ENCODE peak calls at places on chromosomes 12 and 14, in ten cellular contexts. Y, T, A, D, H, F, Q, E, X and W are unnamed samples.

GRCh38 chr12:83067981-83068380 is 381.3 kb downstream of the TMTC2 start:
- DNase-seq in A (no peak), T (no peak), Q (no peak), E (no peak), F (no peak), H (no peak), Y (no peak), D (no peak), X (no peak), W (no peak)

GRCh38 chr14:93703941-93704340 is 84.3 kb downstream of the PRIMA1 start:
- DNase-seq in A (no peak), T (no peak), E (no peak), Y (no peak), F (no peak), D (no peak), X (no peak), Q (no peak), H (no peak), W (no peak)

GRCh38 chr12:105671720-105672119 is 341.2 kb downstream of the C12orf75 start:
- DNase-seq in X (no peak), Y (no peak), F (no peak), H (no peak), Q (no peak), D (no peak), A (no peak), E (no peak), T (no peak), W (no peak)

GRCh38 chr14:99564903-99565259 is 39.1 kb downstream of the CCDC85C start:
- DNase-seq in E (no peak), H (no peak), X (no peak), D (no peak), Y (no peak), Q (no peak), T (no peak), A (no peak), F (no peak), W (no peak)

GRCh38 chr12:85781751-85782150 is 54.5 kb downstream of the RASSF9 start:
- DNase-seq in H (no peak), Y (no peak), A (no peak), T (no peak), E (no peak), F (no peak), D (no peak), X (no peak), Q (no peak), W (no peak)

GRCh38 chr14:101130861-101131260 is 227.3 kb upstream of the RTL1 start:
- DNase-seq in Y (no peak), Q (peak), E (no peak), D (no peak), A (no peak), H (no peak), F (no peak), T (no peak), X (peak), W (no peak)

GRCh38 chr12:80714055-80714454 is 2.7 kb upstream of the MYF5 start:
- DNase-seq in D (no peak), A (no peak), X (no peak), E (no peak), H (no peak), F (peak), Q (no peak), Y (no peak), T (no peak), W (no peak)

GRCh38 chr12:94074970-94075695 is 73.2 kb upstream of the PLXNC1 start:
- DNase-seq in X (peak), T (peak), Y (peak), D (peak), Q (no peak), F (peak), H (peak), A (no peak), E (peak), W (peak)

GRCh38 chr12:108526482-108527234 is 11.6 kb downstream of the FICD start:
- DNase-seq in E (no peak), D (no peak), Q (no peak), Y (no peak), H (no peak), A (no peak), F (no peak), T (no peak), X (no peak), W (no peak)

GRCh38 chr14:70064111-70064885 is 124.5 kb downstream of the SLC8A3 start:
- DNase-seq in A (no peak), X (no peak), Q (no peak), T (no peak), H (no peak), D (no peak), E (no peak), Y (no peak), F (no peak), W (no peak)

GRCh38 chr14:66244834-66245233 is 241.3 kb upstream of the CCDC196 start:
- DNase-seq in H (no peak), E (no peak), X (no peak), T (no peak), A (no peak), Q (no peak), Y (no peak), F (no peak), D (no peak), W (no peak)

GRCh38 chr12:113684053-113684907 is 212.6 kb upstream of the LHX5 start:
- DNase-seq in F (no peak), E (no peak), X (no peak), H (no peak), Q (no peak), Y (no peak), T (peak), A (no peak), D (no peak), W (no peak)

GRCh38 chr12:30643366-30643765 is 52.3 kb downstream of the IPO8 start:
- DNase-seq in D (no peak), T (peak), X (no peak), F (no peak), H (no peak), Y (no peak), Q (no peak), A (no peak), E (no peak), W (no peak)

GRCh38 chr14:92586001-92586947 is 72.7 kb downstream of the RIN3 start:
- DNase-seq in E (no peak), D (no peak), Q (no peak), Y (peak), T (peak), F (no peak), X (no peak), H (no peak), A (no peak), W (peak)

GRCh38 chr14:23984891-23985607 is 3.7 kb upstream of the DHRS4L2 start:
- DNase-seq in H (no peak), X (no peak), F (no peak), Y (no peak), T (peak), Q (no peak), E (no peak), A (no peak), D (no peak), W (no peak)

GRCh38 chr14:36655963-36656768 is 5.5 kb upstream of the PAX9 start:
- DNase-seq in F (peak), H (no peak), A (no peak), T (peak), X (no peak), Q (peak), D (peak), Y (no peak), E (peak), W (peak)

GRCh38 chr12:68267892-68268396 is 14.5 kb upstream of the IL22 start:
- DNase-seq in Q (no peak), F (no peak), E (no peak), Y (no peak), H (no peak), D (no peak), A (no peak), X (no peak), T (peak), W (no peak)

GRCh38 chr12:56220611-56221232 is 1.0 kb downstream of the RNF41 start:
- DNase-seq in E (no peak), D (no peak), T (peak), F (no peak), Q (no peak), X (peak), H (no peak), Y (peak), A (no peak), W (no peak)

GRCh38 chr12:13173537-13173936 is 23.0 kb upstream of the EMP1 start:
- DNase-seq in T (peak), A (no peak), F (no peak), X (peak), E (no peak), D (peak), H (peak), Q (no peak), Y (peak), W (peak)

GRCh38 chr14:54877015-54877702 is 25.5 kb downstream of the GCH1 start:
- DNase-seq in T (no peak), X (no peak), Q (no peak), D (no peak), Y (no peak), E (no peak), F (no peak), A (no peak), H (no peak), W (no peak)

GRCh38 chr14:65054471-65055085 is 47.7 kb downstream of the MAX start:
- DNase-seq in H (peak), D (no peak), E (no peak), Q (no peak), Y (peak), T (no peak), F (no peak), A (no peak), X (no peak), W (peak)

GRCh38 chr12:31650927-31651326 is 8.6 kb upstream of the ETFBKMT start:
- DNase-seq in Y (peak), F (no peak), E (no peak), T (no peak), A (no peak), X (no peak), Q (no peak), D (peak), H (no peak), W (no peak)

GRCh38 chr12:41604830-41605229 is 416.7 kb downstream of the PDZRN4 start:
- DNase-seq in A (no peak), D (no peak), T (no peak), X (no peak), F (no peak), Q (no peak), H (no peak), E (no peak), Y (peak), W (no peak)

GRCh38 chr12:124732275-124733075 is 131.2 kb downstream of the SCARB1 start:
- DNase-seq in E (no peak), H (no peak), X (no peak), D (no peak), A (no peak), T (no peak), F (peak), Y (no peak), Q (no peak), W (peak)

GRCh38 chr14:100329233-100330006 is 6.3 kb downstream of the SLC25A47 start:
- DNase-seq in D (no peak), Y (no peak), H (no peak), Q (no peak), E (no peak), A (no peak), F (no peak), T (no peak), X (no peak), W (peak)

GRCh38 chr12:80116735-80117134 is 17.4 kb downstream of the OTOGL start:
- DNase-seq in D (no peak), A (no peak), X (no peak), F (no peak), H (no peak), Y (no peak), T (peak), E (no peak), Q (no peak), W (no peak)

GRCh38 chr14:63006515-63006914 is 38.7 kb downstream of the KCNH5 start:
- DNase-seq in D (no peak), A (no peak), T (no peak), H (no peak), X (no peak), Y (no peak), Q (no peak), E (no peak), F (no peak), W (no peak)

GRCh38 chr12:28611115-28611435 is 420.8 kb downstream of the CCDC91 start:
- DNase-seq in H (no peak), Y (no peak), Q (no peak), F (no peak), E (no peak), A (no peak), T (peak), X (no peak), D (no peak), W (no peak)

GRCh38 chr14:77442196-77442595 is 15.2 kb downstream of the VIPAS39 start:
- DNase-seq in D (no peak), X (no peak), Q (no peak), Y (no peak), F (no peak), E (no peak), A (no peak), T (no peak), H (no peak), W (no peak)

GRCh38 chr12:58416211-58416610 is 474.8 kb downstream of the ATP23 start:
- DNase-seq in T (peak), X (no peak), E (no peak), F (no peak), Q (no peak), Y (no peak), H (no peak), A (no peak), D (no peak), W (no peak)

GRCh38 chr12:33531261-33531660 is 91.6 kb upstream of the SYT10 start:
- DNase-seq in T (no peak), Q (no peak), Y (no peak), H (no peak), X (no peak), E (no peak), F (no peak), D (no peak), A (no peak), W (no peak)

GRCh38 chr12:82694970-82695369 is 8.3 kb downstream of the TMTC2 start:
- DNase-seq in E (no peak), Q (no peak), A (no peak), H (no peak), D (no peak), T (peak), F (no peak), Y (no peak), X (no peak), W (no peak)

GRCh38 chr12:31118347-31118830 is 44.7 kb downstream of the DDX11 start:
- DNase-seq in Q (peak), T (no peak), D (no peak), H (no peak), Y (no peak), A (no peak), X (no peak), F (no peak), E (no peak), W (no peak)

GRCh38 chr12:110269622-110270124 is 11.4 kb upstream of the ATP2A2 start:
- DNase-seq in A (no peak), F (no peak), Q (no peak), T (peak), H (no peak), D (no peak), E (no peak), Y (no peak), X (no peak), W (no peak)

GRCh38 chr14:55417955-55418354 is 6.3 kb upstream of the ATG14 start:
- DNase-seq in Q (no peak), H (no peak), T (no peak), D (no peak), Y (no peak), A (no peak), E (no peak), F (no peak), X (no peak), W (no peak)

GRCh38 chr14:68440776-68441175 is 352.1 kb downstream of the ZFP36L1 start:
- DNase-seq in Y (no peak), T (peak), Q (no peak), A (no peak), H (no peak), F (no peak), E (no peak), X (no peak), D (no peak), W (no peak)

GRCh38 chr14:61394542-61394941 is 73.2 kb downstream of the PRKCH start:
- DNase-seq in T (no peak), X (no peak), F (no peak), Q (no peak), Y (no peak), D (no peak), A (no peak), H (no peak), E (no peak), W (no peak)

GRCh38 chr14:51604078-51604477 is 47.6 kb upstream of the FRMD6 start:
- DNase-seq in E (no peak), T (no peak), F (no peak), Y (no peak), A (no peak), Q (no peak), H (no peak), D (no peak), X (no peak), W (no peak)

GRCh38 chr12:111777345-111778045 is 10.8 kb downstream of the ALDH2 start:
- DNase-seq in Q (peak), E (no peak), X (peak), D (peak), A (no peak), Y (peak), F (no peak), T (no peak), H (peak), W (no peak)

GRCh38 chr12:16112626-16113560 is 164.6 kb downstream of the SLC15A5 start:
- DNase-seq in E (no peak), A (no peak), X (no peak), Y (no peak), H (no peak), D (no peak), T (no peak), Q (no peak), F (peak), W (no peak)

DNA sequence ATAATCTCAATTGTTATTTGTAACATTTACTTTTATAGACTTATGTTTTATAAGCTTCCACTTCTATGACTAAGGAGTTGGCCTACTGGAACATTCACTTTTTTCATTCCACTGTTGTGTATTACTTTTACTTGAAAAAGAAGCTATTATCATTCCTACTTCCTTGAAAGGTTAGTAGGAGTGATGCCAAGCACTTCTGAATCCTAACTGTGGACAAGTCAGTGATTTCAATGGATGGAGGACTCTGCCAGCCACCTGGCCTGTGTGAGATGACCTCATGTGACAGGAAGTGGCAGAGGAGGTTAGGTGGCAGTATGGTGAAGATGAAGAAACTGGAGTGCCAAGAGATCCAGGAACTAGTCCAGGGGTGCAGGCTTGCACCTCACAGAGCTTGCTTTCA is 46.0 kb downstream of the TECPR2 start:
- DNase-seq in T (peak), Q (no peak), Y (no peak), F (no peak), D (no peak), H (no peak), A (no peak), E (no peak), X (no peak), W (no peak)
- H3K27ac ChIP-seq in T (no peak), Q (no peak), Y (no peak), F (no peak), D (peak), H (peak), A (no peak), E (peak), X (no peak), W (peak)

GRCh38 chr14:90676356-90676755 is 139.9 kb downstream of the TTC7B start:
- DNase-seq in D (no peak), T (no peak), A (no peak), E (no peak), H (no peak), X (no peak), Y (no peak), Q (no peak), F (no peak), W (no peak)

GRCh38 chr14:90676859-90677258 is 139.4 kb downstream of the TTC7B start:
- DNase-seq in Y (no peak), A (no peak), D (no peak), X (no peak), F (no peak), H (no peak), T (no peak), E (no peak), Q (no peak), W (no peak)

GRCh38 chr14:90677484-90678045 is 138.7 kb downstream of the TTC7B start:
- DNase-seq in T (peak), X (no peak), Y (no peak), E (no peak), F (no peak), H (no peak), D (no peak), Q (no peak), A (no peak), W (no peak)

GRCh38 chr14:90678420-90678819 is 137.8 kb downstream of the TTC7B start:
- DNase-seq in T (no peak), Q (no peak), H (no peak), A (no peak), F (no peak), X (no peak), E (no peak), Y (no peak), D (no peak), W (no peak)

GRCh38 chr14:90678846-90679362 is 137.3 kb downstream of the TTC7B start:
- DNase-seq in D (no peak), A (no peak), T (no peak), Y (no peak), H (no peak), F (no peak), Q (no peak), X (no peak), E (no peak), W (no peak)
- H3K27ac ChIP-seq in D (no peak), A (no peak), T (no peak), Y (no peak), H (no peak), F (no peak), Q (no peak), X (no peak), E (no peak), W (no peak)

GRCh38 chr12:126369487-126370463 is 1304.5 kb downstream of the AACS start:
- DNase-seq in E (no peak), X (no peak), A (no peak), T (peak), Q (no peak), F (no peak), D (no peak), H (no peak), Y (no peak), W (no peak)
- H3K27ac ChIP-seq in E (no peak), X (no peak), A (no peak), T (no peak), Q (no peak), F (no peak), D (no peak), H (no peak), Y (no peak), W (no peak)

GRCh38 chr14:38121280-38121679 is 86.4 kb upstream of the SSTR1 start:
- DNase-seq in A (no peak), Q (no peak), H (no peak), D (no peak), Y (no peak), T (no peak), X (no peak), E (no peak), F (no peak), W (no peak)
- H3K27ac ChIP-seq in A (no peak), Q (no peak), H (no peak), D (no peak), Y (no peak), T (no peak), X (no peak), E (no peak), F (no peak), W (no peak)

GRCh38 chr12:6784292-6784691 is 5.0 kb upstream of the CD4 start:
- DNase-seq in X (no peak), Y (no peak), F (no peak), A (no peak), Q (no peak), E (no peak), H (no peak), T (no peak), D (no peak), W (no peak)
- H3K27ac ChIP-seq in X (no peak), Y (no peak), F (no peak), A (no peak), Q (no peak), E (no peak), H (no peak), T (no peak), D (no peak), W (no peak)

GRCh38 chr12:132490481-132491348 is 764 bp downstream of the FBRSL1 start:
- DNase-seq in H (no peak), Y (no peak), D (no peak), A (no peak), F (peak), X (no peak), Q (peak), E (no peak), T (no peak), W (no peak)
- H3K27ac ChIP-seq in H (peak), Y (peak), D (peak), A (no peak), F (no peak), X (peak), Q (peak), E (peak), T (no peak), W (no peak)

GRCh38 chr14:97217094-97217885 is 420.1 kb downstream of the VRK1 start:
- DNase-seq in E (no peak), A (no peak), H (no peak), X (no peak), F (no peak), Y (no peak), D (no peak), T (no peak), Q (no peak), W (no peak)
- H3K27ac ChIP-seq in E (no peak), A (no peak), H (no peak), X (no peak), F (no peak), Y (no peak), D (no peak), T (no peak), Q (no peak), W (no peak)

GRCh38 chr14:88300817-88301216 is 22.3 kb downstream of the KCNK10 start:
- DNase-seq in T (no peak), Q (no peak), D (no peak), X (no peak), Y (no peak), E (no peak), H (no peak), F (no peak), A (no peak), W (no peak)
- H3K27ac ChIP-seq in T (no peak), Q (no peak), D (no peak), X (no peak), Y (no peak), E (no peak), H (no peak), F (no peak), A (no peak), W (no peak)